ENCODE peak calls at places on chromosomes 1 and 21, in nine cellular contexts. K is tibial nerve, E is ovary, G is A549, S is body of pancreas, I is breast epithelium, W is heart left ventricle, X is GM12878, C is adrenal gland. J is an unnamed sample.

GRCh38 chr1:53690411-53690810 is 48.6 kb downstream of the GLIS1 start:
- DNase-seq in X (no peak), C (no peak), W (no peak), I (no peak), K (no peak), S (no peak), G (no peak), E (no peak), J (no peak)

GRCh38 chr1:228897901-228898300 is 162.6 kb downstream of the RHOU start:
- DNase-seq in X (no peak), S (no peak), K (no peak), C (no peak), W (no peak), E (no peak), G (no peak), I (no peak), J (no peak)

GRCh38 chr21:31444061-31444460 is 100.0 kb upstream of the TIAM1 start:
- DNase-seq in I (no peak), K (no peak), C (no peak), E (no peak), S (no peak), X (no peak), G (no peak), W (peak), J (no peak)

GRCh38 chr1:210467440-210468040 is 138.8 kb downstream of the HHAT start:
- DNase-seq in X (no peak), K (no peak), I (no peak), S (no peak), W (no peak), C (no peak), E (no peak), G (no peak), J (no peak)

GRCh38 chr1:63821650-63822049 is 47.8 kb downstream of the ROR1 start:
- DNase-seq in C (no peak), E (no peak), W (no peak), X (no peak), I (no peak), K (no peak), G (no peak), S (no peak), J (no peak)

GRCh38 chr21:29196664-29197052 is 66.2 kb downstream of the MAP3K7CL start:
- DNase-seq in E (no peak), W (no peak), S (no peak), X (no peak), K (no peak), C (no peak), I (no peak), G (no peak), J (no peak)

GRCh38 chr1:230375795-230376194 is 50.3 kb downstream of the PGBD5 start:
- DNase-seq in I (no peak), E (no peak), W (peak), S (no peak), C (no peak), G (no peak), K (no peak), X (no peak), J (no peak)

GRCh38 chr1:86875722-86876121 is 38.2 kb downstream of the SELENOF start:
- DNase-seq in W (no peak), C (no peak), E (no peak), X (no peak), K (no peak), G (no peak), S (no peak), I (no peak), J (no peak)

GRCh38 chr1:75338974-75339483 is 204.8 kb downstream of the LHX8 start:
- DNase-seq in I (no peak), W (no peak), E (no peak), S (no peak), C (no peak), K (no peak), X (peak), G (no peak), J (no peak)

GRCh38 chr1:91546876-91547275 is 46.2 kb downstream of the CDC7 start:
- DNase-seq in G (no peak), I (no peak), C (no peak), X (no peak), S (no peak), E (no peak), K (no peak), W (no peak), J (no peak)

GRCh38 chr1:203678943-203679661 is 52.5 kb downstream of the ATP2B4 start:
- DNase-seq in X (no peak), W (no peak), C (no peak), I (no peak), E (no peak), S (no peak), G (no peak), K (no peak), J (no peak)

GRCh38 chr1:16076871-16077250 is 3.4 kb upstream of the FAM131C start:
- DNase-seq in I (no peak), W (peak), G (no peak), K (no peak), E (no peak), X (no peak), C (peak), S (no peak), J (no peak)

GRCh38 chr1:41689139-41689538 is 204.7 kb upstream of the EDN2 start:
- DNase-seq in X (no peak), C (no peak), E (no peak), S (no peak), K (no peak), G (no peak), I (no peak), W (no peak), J (no peak)

GRCh38 chr1:213003281-213003680 is 12.4 kb downstream of the ANGEL2 start:
- DNase-seq in S (no peak), I (no peak), K (no peak), X (no peak), G (no peak), W (no peak), C (no peak), E (no peak), J (no peak)

GRCh38 chr21:28263974-28264373 is 728.7 kb downstream of the LTN1 start:
- DNase-seq in X (no peak), W (no peak), E (no peak), G (no peak), I (no peak), S (no peak), C (no peak), K (no peak), J (no peak)

GRCh38 chr1:247906504-247907047 is 11.2 kb downstream of the OR2W3 start:
- DNase-seq in C (no peak), G (no peak), I (no peak), K (no peak), X (no peak), W (no peak), S (no peak), E (no peak), J (no peak)

GRCh38 chr1:156117414-156118174 is 3.1 kb downstream of the LMNA start:
- DNase-seq in G (no peak), X (no peak), C (no peak), S (no peak), W (no peak), I (no peak), E (no peak), K (no peak), J (no peak)
- TF ChIP-seq CTCF in G (no peak), X (no peak), C (no peak), S (no peak), W (no peak), I (no peak), E (no peak), K (no peak), J (no peak)

DNA sequence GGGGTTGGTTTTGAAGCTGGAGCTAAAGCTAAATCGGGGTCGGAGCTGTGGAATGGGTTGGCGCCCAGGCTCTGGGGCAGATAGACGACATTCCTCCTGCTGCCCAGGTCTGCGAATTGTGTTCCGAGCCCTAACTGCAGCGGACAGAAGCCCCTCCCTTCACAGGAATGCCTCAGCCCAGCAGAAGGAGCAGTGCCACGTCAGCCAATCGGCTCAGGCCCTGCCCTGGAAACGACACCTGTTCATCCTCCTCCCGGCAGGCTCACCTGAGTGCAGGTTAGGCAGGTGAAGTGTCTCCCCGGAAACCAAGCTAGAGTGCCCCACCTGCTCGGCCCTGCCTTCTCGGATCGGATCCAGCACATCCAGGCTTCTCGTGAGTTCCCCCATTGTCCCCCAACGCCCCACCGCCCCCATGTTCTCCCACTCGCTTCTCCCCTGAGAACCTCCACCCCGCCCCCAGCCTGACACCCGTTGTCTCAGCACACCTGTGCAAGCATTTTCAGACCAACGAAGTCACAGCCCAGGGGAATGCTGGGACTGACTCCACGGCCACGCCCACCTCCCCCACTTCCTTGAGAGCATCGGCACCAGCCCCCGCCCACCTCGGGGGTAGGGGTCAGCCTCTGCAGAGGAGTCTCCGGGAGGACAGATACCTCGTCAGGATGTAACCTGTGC is 775 bp downstream of the TMEM125 start:
- DNase-seq in G (no peak), I (peak), C (peak), E (peak), X (no peak), S (peak), K (no peak), W (no peak), J (no peak)
- TF ChIP-seq POLR2A in G (no peak), I (no peak), C (no peak), E (no peak), X (no peak), S (peak), K (no peak), W (no peak), J (no peak)

DNA sequence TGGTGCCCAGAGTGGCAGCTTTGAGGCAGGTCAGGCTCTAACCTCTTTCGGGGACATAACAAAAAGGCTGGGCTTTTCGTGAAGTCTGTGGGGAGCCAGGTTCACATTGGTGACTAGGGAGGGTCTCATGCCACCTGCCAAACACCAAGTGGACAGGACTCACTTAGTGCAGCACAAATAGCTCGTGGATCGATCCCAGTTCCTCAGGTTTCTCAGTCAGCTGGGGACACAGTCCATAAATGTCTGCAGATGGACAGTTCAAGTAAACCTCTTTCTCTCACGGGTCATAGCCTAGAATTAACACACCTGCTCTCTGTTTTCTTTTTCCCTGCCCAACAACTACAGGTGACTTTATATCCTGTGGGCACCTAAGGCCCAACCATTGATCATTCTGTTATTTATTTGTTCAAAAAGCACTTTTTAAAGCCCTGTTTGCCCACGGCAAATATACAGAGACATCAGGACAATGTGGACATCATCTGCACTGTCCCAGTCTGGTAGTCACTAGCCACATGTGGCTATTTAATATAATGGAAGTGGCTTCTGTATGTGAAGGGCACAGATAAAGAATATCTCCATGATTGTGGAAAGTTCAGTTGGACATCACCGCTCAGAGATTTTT is 53.5 kb downstream of the CAPN2 start:
- DNase-seq in W (no peak), C (no peak), K (no peak), I (no peak), E (no peak), G (no peak), X (no peak), S (no peak), J (no peak)
- H3K4me3 ChIP-seq in W (no peak), C (no peak), K (no peak), I (no peak), E (no peak), G (no peak), X (no peak), S (no peak), J (no peak)

GRCh38 chr1:26538480-26539412 is 9.2 kb downstream of the RPS6KA1 start:
- DNase-seq in E (no peak), W (peak), K (no peak), X (no peak), G (peak), C (peak), S (peak), I (no peak), J (no peak)
- TF ChIP-seq CTCF in E (no peak), W (peak), K (no peak), X (peak), G (peak), C (peak), S (peak), I (peak), J (peak)

J was measured in esophagus squamous epithelium.